ENCODE peak calls at places on chromosomes 1 and 21, in five cellular contexts. G is osteoblast, Y is testis, O is Peyer's patch, D is heart left ventricle. R is an unnamed sample. For H3K36me3 and H3K4me1, the result is how much of the 10 kb centered on the place peaks cover.

GRCh38 chr1:25587290-25587689 is 29.3 kb upstream of the MAN1C1 start:
- DNase-seq in G (no peak), D (no peak), Y (no peak), O (no peak), R (no peak)

GRCh38 chr1:10528066-10529014 is 53.6 kb downstream of the PEX14 start:
- DNase-seq in Y (no peak), O (no peak), G (peak), D (peak), R (no peak)

GRCh38 chr1:53089478-53090226 is 27.6 kb downstream of the PODN start:
- DNase-seq in G (peak), O (peak), D (no peak), Y (no peak), R (no peak)

GRCh38 chr1:99784143-99784542 is 17.7 kb upstream of the FRRS1 start:
- DNase-seq in D (no peak), Y (no peak), O (no peak), G (no peak), R (no peak)

GRCh38 chr1:31013187-31013864 is 52.2 kb downstream of the PUM1 start:
- DNase-seq in D (no peak), G (no peak), O (no peak), Y (no peak), R (no peak)

GRCh38 chr1:6440198-6441126 is 15.9 kb downstream of the ESPN start:
- DNase-seq in D (no peak), O (peak), G (peak), Y (peak), R (peak)

GRCh38 chr1:26844389-26844788 is 17.9 kb downstream of the ZDHHC18 start:
- DNase-seq in O (no peak), G (no peak), D (no peak), Y (no peak), R (no peak)

GRCh38 chr1:243315455-243315854 is 59.6 kb downstream of the SDCCAG8 start:
- DNase-seq in O (no peak), G (no peak), D (no peak), Y (no peak), R (no peak)

GRCh38 chr1:21811875-21812305 is at the start of gene LDLRAD2:
- DNase-seq in O (no peak), D (no peak), G (peak), Y (no peak), R (no peak)

GRCh38 chr1:240000634-240001033 is 91.0 kb upstream of the FMN2 start:
- DNase-seq in Y (no peak), G (peak), D (no peak), O (no peak), R (no peak)

GRCh38 chr1:40944326-40944725 is 35.2 kb upstream of the CTPS1 start:
- DNase-seq in Y (no peak), D (no peak), G (peak), O (no peak), R (no peak)

GRCh38 chr1:16141573-16142336 is 14.1 kb downstream of the EPHA2 start:
- DNase-seq in Y (peak), G (no peak), D (no peak), O (no peak), R (no peak)

GRCh38 chr1:37513795-37514349 is 694 bp downstream of the MEAF6 start:
- DNase-seq in D (peak), O (peak), G (peak), Y (peak), R (peak)

GRCh38 chr1:92485374-92486250 is 1.1 kb downstream of the GFI1 start:
- DNase-seq in Y (peak), G (peak), O (peak), D (no peak), R (peak)

GRCh38 chr21:39087238-39087975 is 95.8 kb downstream of the PSMG1 start:
- DNase-seq in G (peak), Y (peak), D (peak), O (no peak), R (no peak)

GRCh38 chr21:35138665-35139381 is 89.7 kb upstream of the RUNX1 start:
- DNase-seq in G (peak), D (no peak), O (no peak), Y (no peak), R (peak)

GRCh38 chr21:26170471-26171309 is at the start of gene APP:
- DNase-seq in G (peak), O (peak), D (peak), Y (peak), R (peak)

GRCh38 chr21:38914071-38914491 is 108.4 kb downstream of the ETS2 start:
- DNase-seq in D (no peak), G (no peak), Y (no peak), O (no peak), R (no peak)

GRCh38 chr1:24805534-24806301 is 60.5 kb downstream of the CLIC4 start:
- DNase-seq in D (peak), G (peak), Y (no peak), O (no peak), R (no peak)

GRCh38 chr1:248373761-248374160 is 1.8 kb upstream of the OR2T6 start:
- DNase-seq in Y (no peak), O (no peak), D (no peak), G (no peak), R (no peak)

GRCh38 chr1:162391790-162392563 is 10.4 kb downstream of the C1orf226 start:
- DNase-seq in D (no peak), Y (peak), O (no peak), G (peak), R (no peak)

DNA sequence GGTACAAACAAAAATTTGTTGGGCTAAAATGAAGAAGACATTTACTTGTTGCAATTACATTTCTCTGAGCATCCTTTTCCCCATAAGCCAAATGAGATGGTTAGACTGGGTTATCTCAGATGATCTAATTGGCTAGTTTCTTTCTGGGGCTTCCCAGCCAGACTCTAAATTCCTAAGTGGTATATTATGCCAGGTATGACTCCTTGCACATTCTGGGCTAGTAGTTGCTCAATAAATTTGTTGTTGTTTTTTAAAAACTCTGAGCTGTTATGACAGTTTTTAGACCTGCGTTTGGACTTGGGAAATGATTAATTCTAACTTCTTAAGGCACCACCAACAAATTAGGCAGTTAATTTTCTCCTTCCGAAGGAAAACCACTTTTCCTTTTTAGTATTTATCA is 66.1 kb downstream of the UCK2 start:
- DNase-seq in G (no peak), O (no peak), D (no peak), Y (no peak), R (no peak)
- H3K36me3 ChIP-seq in G (under half), O (under half), D (under half), Y (under half), R (under half)

DNA sequence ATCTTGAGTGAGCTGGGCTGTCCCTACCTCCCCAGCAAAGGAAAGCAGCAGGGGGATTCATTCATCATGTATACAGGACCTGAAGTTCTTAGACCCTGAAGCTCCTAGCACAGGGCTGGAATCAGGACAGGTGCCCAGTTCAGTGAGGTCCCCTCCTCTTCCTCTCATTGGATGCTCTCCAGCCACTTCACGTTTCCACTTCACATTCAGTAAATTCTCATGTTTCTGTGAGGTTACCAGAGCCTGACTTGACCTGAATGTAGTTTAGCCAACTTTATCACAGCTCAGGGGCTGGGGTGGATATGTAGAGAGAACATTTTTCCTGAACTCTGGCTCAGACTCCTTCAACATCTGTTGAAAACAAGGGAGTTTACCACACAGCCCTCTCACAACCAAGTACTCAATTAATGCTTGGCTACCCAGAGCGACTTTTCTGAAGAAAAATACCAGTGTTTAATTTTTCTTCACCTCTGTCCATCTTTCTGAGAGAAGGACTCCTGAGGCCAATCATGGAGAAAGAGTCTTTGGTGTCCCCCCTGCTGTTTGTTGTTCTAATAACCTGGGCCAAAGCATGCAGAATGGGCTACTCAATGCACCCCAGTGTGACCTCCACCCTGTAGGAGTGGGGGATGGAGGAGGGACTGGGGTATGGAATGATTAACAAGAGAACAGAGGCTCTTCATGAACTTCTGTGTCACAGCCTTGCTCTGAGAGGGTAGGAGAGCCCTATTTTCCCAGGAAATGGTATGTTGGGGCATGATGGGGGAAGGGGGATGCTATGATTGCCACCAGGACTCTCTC is 108.3 kb upstream of the FGGY start:
- DNase-seq in O (no peak), Y (peak), D (no peak), G (no peak), R (no peak)
- H3K4me1 ChIP-seq in O (under half), Y (under half), D (under half), G (under half), R (under half)

GRCh38 chr1:199490804-199491527 is 536.5 kb upstream of the NR5A2 start:
- DNase-seq in Y (no peak), O (no peak), D (no peak), G (peak), R (no peak)

GRCh38 chr1:199489594-199489993 is 537.9 kb upstream of the NR5A2 start:
- DNase-seq in Y (no peak), O (no peak), G (no peak), D (no peak), R (no peak)

DNA sequence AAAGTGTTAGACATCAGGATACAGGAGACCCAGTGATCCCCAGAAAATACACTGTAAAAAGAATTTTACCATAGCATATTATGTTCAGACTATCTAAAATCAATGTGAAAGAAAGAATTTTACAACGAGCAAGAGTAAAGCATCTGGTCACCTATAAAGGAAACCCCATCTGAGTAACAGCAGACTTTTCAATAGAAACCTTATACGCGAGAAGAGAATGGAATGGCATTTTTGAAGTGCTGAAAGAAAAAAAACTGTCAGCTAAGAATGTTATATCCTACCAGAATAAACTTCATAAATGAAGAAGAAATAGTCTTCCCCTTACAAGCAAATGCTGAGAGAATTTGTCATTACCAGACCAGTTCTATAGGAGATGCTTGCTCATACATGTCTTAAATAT is 532.1 kb upstream of the NR5A2 start:
- DNase-seq in Y (no peak), D (no peak), G (no peak), O (no peak), R (no peak)
- H3K36me3 ChIP-seq in Y (under half), D (under half), G (under half), O (under half), R (under half)

GRCh38 chr1:156704166-156704711 is 1.1 kb downstream of the CRABP2 start:
- DNase-seq in G (no peak), Y (no peak), O (no peak), D (no peak), R (no peak)
- H3K4me1 ChIP-seq in G (under half), Y (under half), O (under half), D (under half), R (under half)

GRCh38 chr1:109926662-109927300 is 16.1 kb downstream of the CSF1 start:
- DNase-seq in O (no peak), D (peak), Y (no peak), G (peak), R (no peak)
- H3K36me3 ChIP-seq in O (under half), D (half or more), Y (under half), G (half or more), R (under half)

DNA sequence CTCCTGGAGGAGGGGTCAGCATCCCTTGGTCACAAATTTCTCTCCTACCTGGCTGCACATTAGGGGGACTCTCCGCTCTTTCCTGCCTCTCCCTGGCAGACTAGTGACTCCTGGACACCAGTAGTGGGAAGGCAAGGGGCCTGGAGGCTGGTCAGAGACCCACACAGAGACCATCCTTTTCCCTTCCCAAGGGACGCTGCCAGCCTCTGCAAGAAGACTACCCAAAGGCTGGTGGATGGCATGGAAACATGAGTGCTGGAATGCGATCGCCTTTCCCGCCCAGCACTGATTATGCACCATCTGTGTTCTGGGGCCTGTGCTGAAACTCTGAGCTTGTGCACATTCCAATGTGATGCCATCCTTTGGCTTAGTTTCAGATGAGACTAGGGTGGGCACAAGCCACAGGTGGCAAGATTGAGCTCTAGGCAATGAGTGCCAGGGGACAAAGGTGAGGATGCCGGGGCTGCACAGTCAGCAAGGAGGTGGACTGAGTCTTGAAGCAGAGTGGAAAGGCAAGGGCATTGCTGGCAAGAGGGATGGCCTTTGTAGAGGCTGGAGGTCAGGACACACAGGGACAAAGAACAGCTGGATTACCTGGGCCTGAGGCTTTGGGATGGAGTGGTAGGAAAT is 12.6 kb upstream of the EPS8L3 start:
- DNase-seq in G (peak), O (peak), Y (no peak), D (peak), R (no peak)
- H3K4me1 ChIP-seq in G (under half), O (under half), Y (under half), D (under half), R (under half)

GRCh38 chr1:43614891-43615290 is 35.1 kb upstream of the KDM4A start:
- DNase-seq in Y (no peak), D (no peak), O (no peak), G (peak), R (no peak)

GRCh38 chr1:43612406-43612805 is 37.5 kb upstream of the KDM4A start:
- DNase-seq in O (no peak), Y (no peak), D (no peak), G (no peak), R (no peak)

GRCh38 chr1:43611950-43612349 is 38.0 kb upstream of the KDM4A start:
- DNase-seq in O (no peak), D (no peak), G (peak), Y (no peak), R (no peak)

GRCh38 chr1:43614211-43614610 is 35.7 kb upstream of the KDM4A start:
- DNase-seq in G (peak), Y (no peak), D (no peak), O (no peak), R (no peak)

GRCh38 chr1:43613075-43613942 is 36.6 kb upstream of the KDM4A start:
- DNase-seq in Y (no peak), G (peak), D (no peak), O (no peak), R (no peak)
- H3K36me3 ChIP-seq in Y (under half), G (under half), D (under half), O (under half), R (under half)

GRCh38 chr1:45833361-45833760 is 29.9 kb downstream of the MAST2 start:
- DNase-seq in G (no peak), O (no peak), Y (no peak), D (no peak), R (no peak)

GRCh38 chr1:45836451-45836850 is 33.0 kb downstream of the MAST2 start:
- DNase-seq in Y (no peak), O (no peak), G (no peak), D (no peak), R (no peak)

GRCh38 chr1:45828841-45829240 is 25.4 kb downstream of the MAST2 start:
- DNase-seq in G (no peak), O (no peak), Y (no peak), D (no peak), R (no peak)

GRCh38 chr1:45834689-45835088 is 31.3 kb downstream of the MAST2 start:
- DNase-seq in O (no peak), G (no peak), Y (no peak), D (no peak), R (no peak)
- H3K4me1 ChIP-seq in O (under half), G (under half), Y (under half), D (under half), R (under half)